ENCODE peak calls at places on chromosomes 12 and 14, in five cellular contexts. L, Q, O, C and Y are unnamed samples.

GRCh38 chr12:42482086-42482819 is 107.3 kb downstream of the PRICKLE1 start:
- DNase-seq in L (no peak), Q (peak), O (peak), C (no peak), Y (peak)

GRCh38 chr14:51014086-51014485 is 69.8 kb upstream of the PYGL start:
- DNase-seq in L (no peak), Q (no peak), O (no peak), C (no peak), Y (no peak)

GRCh38 chr14:50018236-50019210 is 97.8 kb downstream of the VCPKMT start:
- DNase-seq in L (no peak), Q (peak), O (peak), C (no peak), Y (peak)

GRCh38 chr14:20671597-20672283 is 12.6 kb upstream of the RNASE4 start:
- DNase-seq in L (no peak), Q (no peak), O (peak), C (no peak), Y (no peak)

GRCh38 chr12:63068857-63069442 is 82.1 kb downstream of the AVPR1A start:
- DNase-seq in L (peak), Q (no peak), O (peak), C (peak), Y (no peak)

GRCh38 chr12:47946413-47947107 is 16.8 kb upstream of the TMEM106C start:
- DNase-seq in L (no peak), Q (no peak), O (no peak), C (no peak), Y (peak)

GRCh38 chr12:48786591-48787544 is 2.0 kb downstream of the ADCY6 start:
- DNase-seq in L (no peak), Q (no peak), O (no peak), C (no peak), Y (no peak)

GRCh38 chr12:81245458-81245857 is 167.6 kb downstream of the ACSS3 start:
- DNase-seq in L (no peak), Q (no peak), O (no peak), C (no peak), Y (no peak)

GRCh38 chr12:89919241-89919906 is 210.7 kb upstream of the ATP2B1 start:
- DNase-seq in L (no peak), Q (no peak), O (no peak), C (no peak), Y (no peak)

GRCh38 chr14:71956920-71957563 is 24.8 kb downstream of the RGS6 start:
- DNase-seq in L (no peak), Q (no peak), O (no peak), C (no peak), Y (no peak)
- TF ChIP-seq EP300 in L (no peak), Q (no peak), O (no peak), C (no peak), Y (no peak)

DNA sequence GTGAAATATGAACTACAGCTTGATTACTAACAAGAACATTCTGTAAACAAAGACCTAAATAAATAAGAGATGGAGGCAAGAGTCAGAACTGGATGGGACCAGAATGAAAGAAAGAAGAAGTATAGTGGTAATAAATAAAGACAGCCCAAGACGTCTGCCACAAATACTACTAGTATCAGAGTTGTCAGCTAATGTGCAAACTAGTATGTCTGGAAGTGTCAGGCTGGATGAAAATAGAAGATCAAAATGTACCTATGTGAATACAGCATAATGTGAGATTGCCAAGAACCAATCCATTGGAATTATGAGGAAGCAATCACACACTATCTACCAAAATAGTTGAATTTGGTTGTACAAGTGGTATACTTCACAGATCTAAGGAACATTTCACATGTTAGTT is 353.0 kb downstream of the BTG1 start:
- DNase-seq in L (no peak), Q (no peak), O (no peak), C (no peak), Y (no peak)
- TF ChIP-seq EP300 in L (no peak), Q (no peak), O (no peak), C (no peak), Y (no peak)

DNA sequence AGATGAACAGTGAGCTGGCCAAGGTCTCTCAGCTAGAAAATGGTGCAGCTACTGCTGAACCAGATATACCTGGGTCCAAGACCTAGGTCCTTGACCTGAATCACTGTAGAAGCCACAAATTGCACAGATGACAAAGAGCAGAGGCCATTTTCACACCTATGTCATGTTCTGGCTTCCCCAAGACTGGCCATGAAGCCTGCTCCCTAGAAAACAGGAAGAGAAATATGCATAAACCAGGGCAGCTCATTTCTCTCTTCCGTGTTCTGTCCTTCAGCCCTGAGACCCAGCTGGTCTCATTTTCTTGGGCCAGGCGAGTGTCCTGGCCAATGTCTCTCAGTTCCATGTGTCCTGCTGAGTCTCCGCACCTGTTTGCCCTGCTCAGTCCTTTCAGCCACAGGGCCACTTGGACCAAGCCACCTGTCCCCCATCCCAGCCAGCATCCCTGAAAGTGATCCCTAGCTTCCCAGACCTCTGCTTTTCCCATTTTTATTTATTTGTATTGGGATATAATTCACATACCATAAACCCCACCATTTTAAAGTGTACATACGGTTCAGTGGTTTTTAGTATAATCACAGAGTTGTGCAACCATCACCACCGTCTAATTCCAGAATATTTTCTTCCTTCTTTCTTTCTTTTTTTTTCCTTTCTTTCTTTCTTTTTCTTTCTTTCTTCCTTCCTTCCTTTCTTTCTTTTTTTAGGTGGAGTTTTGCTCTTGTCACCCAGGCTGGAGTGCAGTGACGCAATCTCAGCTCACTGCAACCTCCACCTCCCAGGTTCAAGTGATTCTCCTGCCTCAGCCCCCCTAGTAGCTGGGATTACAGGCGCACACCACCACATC is 27.0 kb downstream of the P2RX7 start:
- DNase-seq in L (no peak), Q (no peak), O (no peak), C (no peak), Y (no peak)
- TF ChIP-seq EP300 in L (no peak), Q (no peak), O (no peak), C (no peak), Y (no peak)

GRCh38 chr12:71455028-71455737 is 15.6 kb downstream of the LGR5 start:
- DNase-seq in L (no peak), Q (no peak), O (no peak), C (no peak), Y (no peak)
- TF ChIP-seq EP300 in L (no peak), Q (no peak), O (no peak), C (no peak), Y (no peak)

GRCh38 chr14:75711796-75712211 is 50.8 kb downstream of the TTLL5 start:
- DNase-seq in L (peak), Q (no peak), O (peak), C (peak), Y (peak)
- TF ChIP-seq EP300 in L (peak), Q (no peak), O (no peak), C (no peak), Y (no peak)

DNA sequence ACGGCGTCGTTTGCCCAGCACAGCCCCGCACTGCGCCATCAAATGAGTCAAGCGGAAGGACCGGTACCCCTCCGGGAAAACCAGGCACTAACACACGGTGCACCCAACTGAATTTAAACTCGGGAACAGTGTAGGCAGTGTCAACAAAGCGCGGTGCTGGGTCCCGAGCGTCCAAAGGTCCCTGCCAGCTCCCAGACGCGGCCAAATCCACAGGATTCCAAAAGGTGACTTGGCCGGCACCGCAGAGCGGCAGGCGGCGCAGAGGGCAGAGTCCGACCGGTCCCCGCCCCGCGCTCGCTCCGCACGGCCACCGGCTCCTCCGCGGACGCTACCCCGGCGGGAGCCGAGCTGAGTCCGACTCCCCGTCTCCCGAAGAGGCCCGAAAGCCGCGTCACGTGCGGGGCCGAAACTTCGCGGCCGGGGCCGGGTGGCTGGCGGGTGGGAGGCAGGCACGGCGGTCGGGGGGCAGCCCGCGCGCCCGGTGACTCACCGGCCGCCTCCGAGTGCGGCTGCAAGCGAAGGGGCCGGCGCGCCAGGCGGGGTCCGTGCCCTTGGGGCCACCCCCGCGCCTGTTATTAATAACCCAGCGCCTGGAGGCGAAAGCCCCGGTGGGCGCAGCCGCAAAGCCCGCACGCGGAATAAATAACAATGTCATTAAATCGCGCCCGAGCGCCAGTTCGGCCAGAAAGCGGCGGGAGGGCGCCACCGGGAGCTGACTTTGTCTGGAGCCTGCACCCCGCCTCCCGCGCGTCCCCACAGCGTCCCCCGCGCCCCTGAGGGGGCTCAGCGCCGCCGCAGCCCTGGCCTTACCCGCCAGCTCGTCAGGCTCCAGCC is 823 bp downstream of the DENND5B start:
- DNase-seq in L (peak), Q (peak), O (peak), C (peak), Y (peak)
- TF ChIP-seq EP300 in L (no peak), Q (no peak), O (peak), C (no peak), Y (no peak)